ENCODE peak calls at places on chromosome 22, in six cellular contexts. Z is H9, U is IMR-90, H is neuronal stem cell, O is mesenchymal stem cell, V is H1. D is an unnamed sample.

GRCh38 chr22:30348837-30349236 is 7.9 kb downstream of the SF3A1 start:
- DNase-seq in V (no peak), U (no peak), O (no peak), Z (no peak), H (no peak), D (no peak)

GRCh38 chr22:39715778-39716495 is 145.4 kb downstream of the CACNA1I start:
- DNase-seq in U (no peak), H (no peak), O (no peak), Z (no peak), V (no peak), D (no peak)

GRCh38 chr22:33871935-33872334 is 48.3 kb downstream of the LARGE1 start:
- DNase-seq in V (no peak), O (no peak), Z (no peak), U (peak; percentile 37), H (no peak), D (no peak)

GRCh38 chr22:35601743-35602633 is 15.1 kb downstream of the MB start:
- DNase-seq in H (no peak), Z (no peak), O (peak; percentile 80), V (no peak), U (peak; percentile 72), D (peak; percentile 54)

GRCh38 chr22:37674951-37675929 is at the start of gene LGALS1:
- DNase-seq in Z (peak; percentile 86), V (no peak), U (peak; percentile 97), O (peak; percentile 98), H (no peak), D (peak; percentile 71)

GRCh38 chr22:35410663-35411034 is 10.7 kb downstream of the MCM5 start:
- DNase-seq in O (no peak), U (no peak), Z (no peak), V (no peak), H (no peak), D (no peak)

GRCh38 chr22:36839356-36840073 is 21.3 kb upstream of the NCF4 start:
- DNase-seq in V (no peak), H (no peak), Z (no peak), U (peak; percentile 9), O (no peak), D (peak; percentile 31)

GRCh38 chr22:29380032-29380781 is 8.2 kb downstream of the AP1B1 start:
- DNase-seq in U (peak; percentile 58), V (no peak), H (no peak), Z (no peak), O (peak; percentile 15), D (peak; percentile 74)

GRCh38 chr22:29609139-29609538 is 5.7 kb downstream of the NF2 start:
- DNase-seq in O (no peak), U (no peak), Z (no peak), H (no peak), V (no peak), D (peak; percentile 52)

GRCh38 chr22:41576877-41577276 is 12.8 kb downstream of the PMM1 start:
- DNase-seq in Z (peak; percentile 89), H (peak; percentile 39), O (peak; percentile 67), V (no peak), U (peak; percentile 52), D (peak; percentile 60)

DNA sequence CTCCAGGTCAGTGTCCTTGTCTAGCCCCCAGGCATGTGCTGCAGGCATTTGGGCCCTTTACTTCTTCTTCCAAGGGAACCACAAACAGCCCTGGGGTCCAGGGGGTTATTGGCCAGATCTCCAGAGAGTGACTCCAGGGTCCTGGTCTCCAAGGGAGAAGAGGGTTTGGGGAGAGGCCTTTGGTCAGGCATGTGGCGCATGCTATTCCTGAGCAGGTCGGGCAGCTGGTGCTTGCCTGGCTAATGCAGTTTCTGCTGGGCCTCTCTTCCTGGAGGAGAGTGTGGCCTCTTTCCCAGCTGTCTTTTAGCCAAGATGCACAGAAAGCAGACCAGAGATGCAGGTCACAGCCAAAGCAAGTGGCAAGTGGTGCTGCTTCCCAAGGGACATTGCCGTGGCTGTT is 3.8 kb upstream of the RFPL2 start:
- DNase-seq in Z (no peak), V (no peak), H (no peak), O (no peak), U (no peak), D (no peak)
- H3K14ac ChIP-seq in Z (no peak overlapping the region), V (no peak overlapping the region), H (no peak overlapping the region), O (no peak overlapping the region), U (no peak overlapping the region), D (no peak overlapping the region)

GRCh38 chr22:26483439-26484359 is at the start of the genes HPS4 and SRRD:
- DNase-seq in V (peak; percentile 62), Z (peak; percentile 92), H (peak; percentile 93), O (peak; percentile 91), U (peak; percentile 88), D (peak; percentile 96)
- H3K23ac ChIP-seq in V (no peak within 1 kb of the TSS), Z (no peak within 1 kb of the TSS), H (peak within 1 kb of the TSS; percentile 96), O (no peak within 1 kb of the TSS), U (peak within 1 kb of the TSS; percentile 82), D (no peak within 1 kb of the TSS)

DNA sequence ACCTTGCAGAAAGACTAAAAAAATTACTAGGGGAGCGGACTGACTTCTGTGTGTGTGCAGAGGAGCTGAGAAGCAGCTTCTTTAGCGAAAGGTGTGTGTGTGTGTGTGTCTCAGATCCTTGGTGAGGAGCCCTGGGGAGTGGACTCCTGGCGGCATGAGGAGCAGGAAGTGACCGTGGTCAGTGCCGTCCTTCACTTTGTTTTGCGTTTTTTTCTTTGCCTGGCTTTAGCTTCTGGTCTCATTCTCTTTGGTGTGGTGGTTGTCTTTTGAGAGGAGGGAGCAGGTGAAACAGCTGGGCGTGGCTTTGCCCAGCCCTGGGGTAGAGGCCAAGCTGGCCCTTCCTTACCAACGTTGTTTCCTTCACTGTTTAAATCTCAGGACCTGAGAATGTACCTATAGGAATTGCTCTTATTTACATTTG is 1.9 kb downstream of the ZBED4 start:
- DNase-seq in H (no peak), Z (no peak), U (peak; percentile 33), O (peak; percentile 53), V (no peak), D (no peak)
- H3K14ac ChIP-seq in H (no peak overlapping the region), Z (no peak overlapping the region), U (peak overlapping the region; percentile 19), O (no peak overlapping the region), V (no peak overlapping the region), D (no peak overlapping the region)

GRCh38 chr22:46295277-46295971 is 1.2 kb upstream of the GTSE1 start:
- DNase-seq in V (no peak), O (no peak), Z (no peak), U (no peak), H (no peak), D (no peak)
- H3K23ac ChIP-seq in V (no peak overlapping the region), O (no peak overlapping the region), Z (no peak overlapping the region), U (peak overlapping the region; percentile 58), H (no peak overlapping the region), D (no peak overlapping the region)

DNA sequence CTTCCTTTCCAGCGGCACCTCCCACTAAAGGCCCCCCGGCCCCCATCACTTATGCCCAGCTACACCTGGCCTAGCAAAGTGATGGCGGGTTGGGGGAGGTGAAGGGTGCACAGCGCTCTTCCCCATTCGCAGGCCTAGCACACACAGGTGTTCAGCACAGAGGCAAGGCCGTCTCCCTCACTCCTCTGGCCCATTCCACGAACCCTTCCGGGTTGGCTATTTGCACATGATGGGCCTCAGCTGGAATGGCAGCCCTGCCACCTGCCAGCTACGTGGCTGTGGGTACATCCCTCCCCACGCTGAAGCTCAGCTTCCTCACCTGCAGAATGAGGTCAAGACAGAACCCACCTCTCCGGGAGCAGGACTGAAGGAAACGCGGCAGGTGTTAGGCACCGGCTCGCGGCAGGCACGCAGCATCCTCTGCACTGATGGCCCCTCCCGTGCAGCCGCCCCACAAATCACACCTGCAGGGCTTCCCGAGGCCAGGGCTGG is 4.8 kb downstream of the KIAA0930 start:
- DNase-seq in U (no peak), V (no peak), Z (no peak), O (no peak), H (no peak), D (no peak)
- H3K14ac ChIP-seq in U (no peak overlapping the region), V (no peak overlapping the region), Z (no peak overlapping the region), O (no peak overlapping the region), H (peak overlapping the region; percentile 64), D (no peak overlapping the region)

DNA sequence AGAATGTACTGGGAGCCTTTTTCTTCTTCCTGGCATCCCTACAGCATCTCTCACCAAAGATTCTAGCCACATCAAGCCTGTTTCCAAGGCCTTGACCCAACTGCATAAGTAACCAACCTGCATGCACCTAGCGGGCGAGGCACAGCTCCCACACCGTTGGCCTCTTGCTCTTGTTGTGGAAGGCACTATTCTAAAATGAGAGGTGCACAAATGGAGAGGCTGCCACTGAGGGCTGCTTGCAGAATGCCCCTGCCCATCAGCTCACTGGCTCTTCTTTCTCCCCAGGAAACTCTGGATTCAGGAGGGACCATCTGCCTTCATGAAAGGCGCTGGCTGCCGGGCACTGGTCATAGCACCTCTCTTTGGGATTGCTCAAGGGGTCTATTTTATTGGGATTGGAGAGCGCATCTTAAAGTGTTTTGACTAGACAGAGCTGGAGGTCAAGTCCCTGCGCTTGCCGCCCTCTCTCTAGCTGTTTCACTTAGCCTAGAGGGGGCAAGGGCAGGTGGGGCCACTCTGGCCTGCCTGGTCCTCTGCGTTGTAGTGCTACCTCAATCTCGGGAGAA is 26.6 kb downstream of the SLC25A18 start:
- DNase-seq in Z (no peak), H (no peak), O (no peak), U (no peak), V (no peak), D (no peak)
- H3K23ac ChIP-seq in Z (no peak overlapping the region), H (no peak overlapping the region), O (no peak overlapping the region), U (no peak overlapping the region), V (no peak overlapping the region), D (no peak overlapping the region)

DNA sequence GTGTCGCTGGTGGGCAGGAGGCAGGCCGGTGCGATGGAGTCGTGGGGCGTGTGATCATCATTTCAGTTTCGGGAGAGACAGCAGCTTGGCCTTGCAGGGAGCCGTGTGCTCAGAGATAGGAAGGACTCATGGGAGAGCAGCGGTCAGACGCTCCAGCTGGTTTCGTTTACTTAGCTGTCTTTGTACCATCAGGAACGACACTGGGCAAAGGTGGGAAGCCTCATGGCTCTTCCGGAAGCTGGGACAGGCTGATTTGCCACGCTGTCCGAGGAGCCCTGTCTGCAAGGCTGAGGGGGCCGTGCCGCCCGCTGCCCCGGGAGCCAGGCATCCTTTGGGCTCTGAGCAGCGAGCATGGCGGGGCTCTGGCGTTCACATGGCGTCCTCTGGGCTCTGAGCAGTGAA is 32.7 kb downstream of the GRAMD4 start:
- DNase-seq in O (peak; percentile 25), V (no peak), U (peak; percentile 35), H (no peak), Z (no peak), D (no peak)
- H3K14ac ChIP-seq in O (no peak overlapping the region), V (no peak overlapping the region), U (no peak overlapping the region), H (peak overlapping the region; percentile 98), Z (no peak overlapping the region), D (no peak overlapping the region)

GRCh38 chr22:19178659-19179471 is at the start of gene SLC25A1:
- DNase-seq in Z (peak; percentile 91), V (peak; percentile 53), H (peak; percentile 90), O (peak; percentile 86), U (peak; percentile 80), D (peak; percentile 95)

GRCh38 chr22:19179472-19180048 is 1.0 kb upstream of the SLC25A1 start:
- DNase-seq in V (peak; percentile 73), Z (peak; percentile 88), H (peak; percentile 72), U (peak; percentile 85), O (peak; percentile 86), D (peak; percentile 79)

GRCh38 chr22:19176732-19177131 is 1.8 kb downstream of the SLC25A1 start:
- DNase-seq in H (no peak), O (no peak), Z (no peak), V (no peak), U (no peak), D (no peak)

GRCh38 chr22:19177164-19178064 is 1.1 kb downstream of the SLC25A1 start:
- DNase-seq in U (no peak), V (no peak), Z (no peak), H (no peak), O (no peak), D (peak; percentile 9)

GRCh38 chr22:19178065-19178658 is 374 bp downstream of the SLC25A1 start:
- DNase-seq in H (peak; percentile 55), O (peak; percentile 51), U (peak; percentile 11), Z (no peak), V (no peak), D (peak; percentile 52)
- H3K23ac ChIP-seq in H (peak overlapping the region; percentile 100), O (no peak overlapping the region), U (peak overlapping the region; percentile 52), Z (no peak overlapping the region), V (no peak overlapping the region), D (no peak overlapping the region)